ENCODE peak calls at places on chromosomes 1 and 21, in six cellular contexts. One of them, this sample, is unnamed.

GRCh38 chr21:35372201-35372600 is 323.1 kb upstream of the RUNX1 start:
- DNase-seq in H1: no peak
- DNase-seq in mesendoderm: no peak
- DNase-seq in H9: no peak
- DNase-seq in IMR-90: no peak
- DNase-seq in mesenchymal stem cell: no peak
- DNase-seq in this sample: peak

GRCh38 chr1:21514245-21514644 is 5.0 kb downstream of the ALPL start:
- DNase-seq in mesenchymal stem cell: no peak
- DNase-seq in mesendoderm: no peak
- DNase-seq in IMR-90: no peak
- DNase-seq in H1: no peak
- DNase-seq in H9: no peak
- DNase-seq in this sample: no peak

GRCh38 chr1:54464031-54464476 is 57.9 kb upstream of the SSBP3 start:
- DNase-seq in IMR-90: no peak
- DNase-seq in H9: no peak
- DNase-seq in mesenchymal stem cell: no peak
- DNase-seq in mesendoderm: no peak
- DNase-seq in H1: no peak
- DNase-seq in this sample: no peak

GRCh38 chr1:52506920-52507546 is 45.9 kb downstream of the TUT4 start:
- DNase-seq in H9: no peak
- DNase-seq in mesendoderm: no peak
- DNase-seq in H1: no peak
- DNase-seq in mesenchymal stem cell: no peak
- DNase-seq in IMR-90: no peak
- DNase-seq in this sample: no peak

GRCh38 chr1:214808845-214809460 is 206.0 kb downstream of the CENPF start:
- DNase-seq in mesendoderm: peak
- DNase-seq in H1: no peak
- DNase-seq in H9: no peak
- DNase-seq in IMR-90: peak
- DNase-seq in mesenchymal stem cell: peak
- DNase-seq in this sample: no peak

GRCh38 chr1:116490588-116490987 is 80.2 kb downstream of the CD58 start:
- DNase-seq in H1: no peak
- DNase-seq in H9: no peak
- DNase-seq in mesenchymal stem cell: no peak
- DNase-seq in mesendoderm: no peak
- DNase-seq in IMR-90: no peak
- DNase-seq in this sample: no peak

GRCh38 chr1:247857986-247858356 is 984 bp downstream of the TRIM58 start:
- DNase-seq in H1: no peak
- DNase-seq in H9: no peak
- DNase-seq in mesendoderm: no peak
- DNase-seq in mesenchymal stem cell: peak
- DNase-seq in IMR-90: no peak
- DNase-seq in this sample: peak

GRCh38 chr1:151311589-151312331 is 15.5 kb downstream of the PI4KB start:
- DNase-seq in mesenchymal stem cell: peak
- DNase-seq in H9: no peak
- DNase-seq in IMR-90: peak
- DNase-seq in mesendoderm: peak
- DNase-seq in H1: no peak
- DNase-seq in this sample: peak

GRCh38 chr21:36466061-36466511 is 13.8 kb downstream of the CLDN14 start:
- DNase-seq in H1: no peak
- DNase-seq in mesendoderm: no peak
- DNase-seq in IMR-90: peak
- DNase-seq in H9: no peak
- DNase-seq in mesenchymal stem cell: no peak
- DNase-seq in this sample: no peak

GRCh38 chr1:62232885-62233284 is 38.2 kb downstream of the L1TD1 start:
- DNase-seq in mesenchymal stem cell: no peak
- DNase-seq in IMR-90: no peak
- DNase-seq in mesendoderm: no peak
- DNase-seq in H1: no peak
- DNase-seq in H9: no peak
- DNase-seq in this sample: peak

GRCh38 chr1:206568256-206568655 is 44.0 kb downstream of the EIF2D start:
- DNase-seq in H9: no peak
- DNase-seq in mesendoderm: no peak
- DNase-seq in IMR-90: no peak
- DNase-seq in mesenchymal stem cell: no peak
- DNase-seq in H1: no peak
- DNase-seq in this sample: no peak

GRCh38 chr1:1236945-1237873 is 5.2 kb downstream of the B3GALT6 start:
- DNase-seq in IMR-90: no peak
- DNase-seq in H9: no peak
- DNase-seq in H1: no peak
- DNase-seq in mesendoderm: no peak
- DNase-seq in mesenchymal stem cell: no peak
- DNase-seq in this sample: no peak

GRCh38 chr1:181101581-181102226 is 13.2 kb downstream of the IER5 start:
- DNase-seq in H9: peak
- DNase-seq in mesenchymal stem cell: peak
- DNase-seq in mesendoderm: peak
- DNase-seq in IMR-90: peak
- DNase-seq in H1: no peak
- DNase-seq in this sample: no peak

GRCh38 chr1:93502561-93502960 is 54.6 kb downstream of the FNBP1L start:
- DNase-seq in H9: no peak
- DNase-seq in IMR-90: no peak
- DNase-seq in H1: no peak
- DNase-seq in mesendoderm: no peak
- DNase-seq in mesenchymal stem cell: no peak
- DNase-seq in this sample: no peak

GRCh38 chr1:184367427-184368038 is 19.3 kb upstream of the C1orf21 start:
- DNase-seq in H1: no peak
- DNase-seq in mesenchymal stem cell: no peak
- DNase-seq in H9: no peak
- DNase-seq in mesendoderm: no peak
- DNase-seq in IMR-90: no peak
- DNase-seq in this sample: peak

GRCh38 chr1:94646786-94647555 is 105.4 kb upstream of the F3 start:
- DNase-seq in IMR-90: peak
- DNase-seq in H9: no peak
- DNase-seq in mesenchymal stem cell: peak
- DNase-seq in H1: no peak
- DNase-seq in mesendoderm: no peak
- DNase-seq in this sample: peak

GRCh38 chr1:222382171-222382570 is 165.7 kb downstream of the HHIPL2 start:
- DNase-seq in mesendoderm: no peak
- DNase-seq in H1: no peak
- DNase-seq in H9: no peak
- DNase-seq in mesenchymal stem cell: no peak
- DNase-seq in IMR-90: no peak
- DNase-seq in this sample: no peak

GRCh38 chr1:87091425-87091824 is 177.0 kb downstream of the HS2ST1 start:
- DNase-seq in H9: no peak
- DNase-seq in H1: no peak
- DNase-seq in mesendoderm: no peak
- DNase-seq in mesenchymal stem cell: no peak
- DNase-seq in IMR-90: no peak
- DNase-seq in this sample: no peak

GRCh38 chr21:14900611-14901010 is 164.2 kb downstream of the NRIP1 start:
- DNase-seq in mesenchymal stem cell: peak
- DNase-seq in H9: no peak
- DNase-seq in IMR-90: peak
- DNase-seq in mesendoderm: no peak
- DNase-seq in H1: no peak
- DNase-seq in this sample: no peak

GRCh38 chr1:180893614-180894013 is 19.1 kb upstream of the KIAA1614 start:
- DNase-seq in H1: peak
- DNase-seq in IMR-90: no peak
- DNase-seq in mesendoderm: no peak
- DNase-seq in H9: no peak
- DNase-seq in mesenchymal stem cell: no peak
- DNase-seq in this sample: no peak

GRCh38 chr1:69433073-69433472 is 134.6 kb upstream of the LRRC7 start:
- DNase-seq in H1: no peak
- DNase-seq in IMR-90: no peak
- DNase-seq in mesendoderm: no peak
- DNase-seq in H9: no peak
- DNase-seq in mesenchymal stem cell: no peak
- DNase-seq in this sample: no peak

GRCh38 chr1:239601108-239601507 is 214.7 kb downstream of the CHRM3 start:
- DNase-seq in IMR-90: no peak
- DNase-seq in H1: no peak
- DNase-seq in H9: no peak
- DNase-seq in mesenchymal stem cell: no peak
- DNase-seq in mesendoderm: no peak
- DNase-seq in this sample: no peak

GRCh38 chr1:156538711-156539440 is 33.5 kb downstream of the IQGAP3 start:
- DNase-seq in mesenchymal stem cell: no peak
- DNase-seq in H1: no peak
- DNase-seq in H9: no peak
- DNase-seq in IMR-90: no peak
- DNase-seq in mesendoderm: peak
- DNase-seq in this sample: no peak

GRCh38 chr1:9823693-9823942 is 147 bp downstream of the CLSTN1 start:
- DNase-seq in H1: no peak
- DNase-seq in IMR-90: no peak
- DNase-seq in mesendoderm: no peak
- DNase-seq in mesenchymal stem cell: no peak
- DNase-seq in H9: no peak
- DNase-seq in this sample: no peak

GRCh38 chr1:9825101-9826074 is 1.6 kb upstream of the CLSTN1 start:
- DNase-seq in H9: peak
- DNase-seq in mesenchymal stem cell: peak
- DNase-seq in IMR-90: peak
- DNase-seq in mesendoderm: peak
- DNase-seq in H1: peak
- DNase-seq in this sample: peak

GRCh38 chr1:9822897-9823692 is 670 bp downstream of the CLSTN1 start:
- DNase-seq in mesendoderm: peak
- DNase-seq in H1: no peak
- DNase-seq in H9: no peak
- DNase-seq in mesenchymal stem cell: peak
- DNase-seq in IMR-90: peak
- DNase-seq in this sample: peak

GRCh38 chr1:9824702-9825089 is 931 bp upstream of the CLSTN1 start:
- DNase-seq in IMR-90: no peak
- DNase-seq in H1: peak
- DNase-seq in mesenchymal stem cell: no peak
- DNase-seq in mesendoderm: no peak
- DNase-seq in H9: no peak
- DNase-seq in this sample: no peak

DNA sequence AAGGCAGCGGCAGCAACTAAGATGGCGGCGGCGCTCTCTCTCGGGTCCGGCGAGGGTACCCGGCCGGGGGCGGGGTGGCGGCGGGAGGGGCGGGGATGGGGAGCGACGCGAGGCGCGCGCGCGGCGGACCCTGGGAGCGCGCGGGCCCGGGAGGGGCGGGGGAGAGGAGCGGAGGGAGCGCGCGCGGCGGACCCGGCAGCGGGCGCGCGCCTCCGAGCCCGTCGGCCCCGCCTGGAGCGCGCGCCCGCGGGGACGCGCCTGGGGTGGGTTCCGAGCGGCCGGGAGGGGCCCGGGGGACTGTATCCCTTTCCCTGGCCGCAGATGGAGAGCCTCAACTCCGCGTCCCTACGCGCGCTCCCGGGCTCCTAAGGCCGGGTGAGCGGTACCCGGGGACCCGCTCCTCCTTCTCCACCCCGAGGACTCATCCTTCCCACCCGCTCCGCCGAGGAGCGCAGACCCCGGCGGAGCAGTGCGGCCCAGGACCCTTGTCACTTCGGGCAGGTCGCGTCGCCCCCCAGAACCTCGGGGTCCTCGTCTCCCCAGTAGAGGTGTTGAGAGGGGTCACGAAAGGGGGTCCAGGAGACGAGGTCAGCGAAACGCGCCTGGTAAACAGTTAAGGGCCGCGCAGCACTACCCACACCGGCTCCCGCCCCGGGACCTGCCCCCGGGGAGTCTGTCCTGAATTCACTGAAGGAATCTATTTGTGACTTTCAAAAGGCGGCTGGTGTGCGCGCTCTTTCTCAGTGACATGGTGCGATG is at the start of gene CLSTN1:
- DNase-seq in mesendoderm: peak
- DNase-seq in IMR-90: peak
- DNase-seq in mesenchymal stem cell: peak
- DNase-seq in H1: peak
- DNase-seq in H9: peak
- DNase-seq in this sample: peak
- H3K18ac ChIP-seq in mesendoderm: peak
- H3K18ac ChIP-seq in IMR-90: peak
- H3K18ac ChIP-seq in mesenchymal stem cell: peak
- H3K18ac ChIP-seq in H1: peak
- H3K18ac ChIP-seq in H9: peak
- H3K18ac ChIP-seq in this sample: peak

GRCh38 chr1:226062558-226063361 is at the start of gene H3-3A:
- DNase-seq in IMR-90: peak
- DNase-seq in mesenchymal stem cell: peak
- DNase-seq in H1: peak
- DNase-seq in H9: peak
- DNase-seq in mesendoderm: peak
- DNase-seq in this sample: peak
- H2BK5ac ChIP-seq in IMR-90: peak
- H2BK5ac ChIP-seq in mesenchymal stem cell: peak
- H2BK5ac ChIP-seq in H1: peak
- H2BK5ac ChIP-seq in H9: peak
- H2BK5ac ChIP-seq in mesendoderm: peak
- H2BK5ac ChIP-seq in this sample: peak

DNA sequence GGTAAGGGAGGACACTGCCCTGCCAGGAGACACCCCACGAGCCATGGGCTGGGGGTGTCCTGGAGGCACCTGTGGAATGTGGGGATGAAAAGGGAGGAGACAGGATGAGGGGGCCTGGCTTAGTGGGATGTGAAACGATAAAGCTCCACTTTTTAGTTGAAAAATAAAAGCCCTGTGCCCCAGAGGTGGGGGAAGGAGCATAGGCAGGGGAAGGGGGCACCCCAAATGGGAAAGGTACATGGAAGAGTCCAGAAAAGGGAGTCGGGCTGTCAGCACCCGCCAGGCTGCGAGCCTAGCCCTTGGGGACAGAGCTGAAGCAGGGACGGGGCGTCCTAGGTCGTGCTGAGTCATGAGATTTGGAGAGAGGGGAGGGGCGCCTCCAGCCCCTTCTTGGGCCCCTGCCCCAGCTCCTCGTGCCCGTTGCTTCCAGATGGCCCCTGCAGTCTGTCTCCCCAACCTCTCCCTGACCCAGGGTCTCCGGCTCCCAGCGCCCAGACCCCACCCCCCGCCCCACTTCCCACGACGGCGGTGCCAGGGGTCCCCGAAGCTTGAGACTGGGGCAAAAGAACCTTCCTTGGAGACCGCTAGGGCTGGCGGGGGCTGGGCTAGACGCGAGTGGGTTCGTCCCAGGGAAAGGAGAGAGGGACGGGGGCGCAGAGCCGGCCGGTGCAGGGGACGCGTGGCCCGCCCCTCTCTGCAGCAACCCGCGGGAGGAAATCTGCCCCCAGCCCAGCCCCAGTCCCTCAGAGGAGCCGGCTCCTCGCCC is 795 bp downstream of the SYT2 start:
- DNase-seq in IMR-90: no peak
- DNase-seq in H9: peak
- DNase-seq in H1: no peak
- DNase-seq in mesenchymal stem cell: no peak
- DNase-seq in mesendoderm: peak
- DNase-seq in this sample: no peak
- H3K9ac ChIP-seq in IMR-90: no peak
- H3K9ac ChIP-seq in H9: peak
- H3K9ac ChIP-seq in H1: peak
- H3K9ac ChIP-seq in mesenchymal stem cell: no peak
- H3K9ac ChIP-seq in mesendoderm: peak
- H3K9ac ChIP-seq in this sample: no peak

GRCh38 chr1:208010070-208010469 is 99.1 kb upstream of the CD34 start:
- DNase-seq in IMR-90: no peak
- DNase-seq in H9: no peak
- DNase-seq in H1: no peak
- DNase-seq in mesenchymal stem cell: no peak
- DNase-seq in mesendoderm: no peak
- DNase-seq in this sample: no peak
- H3K18ac ChIP-seq in IMR-90: no peak
- H3K18ac ChIP-seq in H9: no peak
- H3K18ac ChIP-seq in H1: no peak
- H3K18ac ChIP-seq in mesenchymal stem cell: no peak
- H3K18ac ChIP-seq in mesendoderm: no peak
- H3K18ac ChIP-seq in this sample: no peak

This sample was measured in trophoblast cell.